ENCODE peak calls at places on chromosome X, in four cellular contexts. One of them, this sample, is unnamed.

GRCh38 chrX:154436597-154437397 is at the start of gene GDI1:
- DNase-seq in stomach: peak
- DNase-seq in GM06990: peak
- DNase-seq in endothelial cell: peak
- DNase-seq in this sample: peak

GRCh38 chrX:130746709-130747347 is 156.2 kb downstream of the ENOX2 start:
- DNase-seq in stomach: no peak
- DNase-seq in GM06990: no peak
- DNase-seq in endothelial cell: no peak
- DNase-seq in this sample: no peak

GRCh38 chrX:153612413-153612812 is 13.5 kb upstream of the CCNQ start:
- DNase-seq in stomach: no peak
- DNase-seq in GM06990: no peak
- DNase-seq in endothelial cell: no peak
- DNase-seq in this sample: no peak

GRCh38 chrX:153599192-153600031 is 473 bp upstream of the CCNQ start:
- DNase-seq in stomach: peak
- DNase-seq in GM06990: peak
- DNase-seq in endothelial cell: peak
- DNase-seq in this sample: peak

GRCh38 chrX:55487143-55487542 is 2.5 kb downstream of the USP51 start:
- DNase-seq in stomach: no peak
- DNase-seq in GM06990: no peak
- DNase-seq in endothelial cell: no peak
- DNase-seq in this sample: no peak

GRCh38 chrX:78452356-78452755 is 124.9 kb upstream of the CYSLTR1 start:
- DNase-seq in stomach: no peak
- DNase-seq in GM06990: no peak
- DNase-seq in endothelial cell: no peak
- DNase-seq in this sample: no peak

GRCh38 chrX:109840585-109840984 is 107.5 kb upstream of the ACSL4 start:
- DNase-seq in stomach: no peak
- DNase-seq in GM06990: no peak
- DNase-seq in endothelial cell: no peak
- DNase-seq in this sample: no peak

GRCh38 chrX:151871244-151871643 is 41.4 kb upstream of the MAGEA4 start:
- DNase-seq in stomach: no peak
- DNase-seq in GM06990: no peak
- DNase-seq in endothelial cell: no peak
- DNase-seq in this sample: no peak

GRCh38 chrX:3177851-3178250 is 136.6 kb downstream of the ARSF start:
- DNase-seq in stomach: no peak
- DNase-seq in GM06990: no peak
- DNase-seq in endothelial cell: no peak
- DNase-seq in this sample: no peak

GRCh38 chrX:98057176-98057575 is 1173.5 kb downstream of the RPA4 start:
- DNase-seq in stomach: no peak
- DNase-seq in GM06990: no peak
- DNase-seq in endothelial cell: no peak
- DNase-seq in this sample: no peak

GRCh38 chrX:25442501-25442900 is 426.7 kb upstream of the ARX start:
- DNase-seq in stomach: no peak
- DNase-seq in GM06990: no peak
- DNase-seq in endothelial cell: no peak
- DNase-seq in this sample: no peak

GRCh38 chrX:11261260-11261659 is 32.0 kb upstream of the AMELX start:
- DNase-seq in stomach: no peak
- DNase-seq in GM06990: no peak
- DNase-seq in endothelial cell: no peak
- DNase-seq in this sample: no peak

GRCh38 chrX:20066968-20067708 is 49.6 kb downstream of the MAP7D2 start:
- DNase-seq in stomach: no peak
- DNase-seq in GM06990: no peak
- DNase-seq in endothelial cell: peak
- DNase-seq in this sample: peak

GRCh38 chrX:20060961-20061868 is 55.5 kb downstream of the MAP7D2 start:
- DNase-seq in stomach: no peak
- DNase-seq in GM06990: peak
- DNase-seq in endothelial cell: no peak
- DNase-seq in this sample: no peak

GRCh38 chrX:20061869-20062254 is 54.8 kb downstream of the MAP7D2 start:
- DNase-seq in stomach: no peak
- DNase-seq in GM06990: no peak
- DNase-seq in endothelial cell: no peak
- DNase-seq in this sample: no peak

GRCh38 chrX:20063153-20063552 is 53.6 kb downstream of the MAP7D2 start:
- DNase-seq in stomach: no peak
- DNase-seq in GM06990: no peak
- DNase-seq in endothelial cell: no peak
- DNase-seq in this sample: no peak

DNA sequence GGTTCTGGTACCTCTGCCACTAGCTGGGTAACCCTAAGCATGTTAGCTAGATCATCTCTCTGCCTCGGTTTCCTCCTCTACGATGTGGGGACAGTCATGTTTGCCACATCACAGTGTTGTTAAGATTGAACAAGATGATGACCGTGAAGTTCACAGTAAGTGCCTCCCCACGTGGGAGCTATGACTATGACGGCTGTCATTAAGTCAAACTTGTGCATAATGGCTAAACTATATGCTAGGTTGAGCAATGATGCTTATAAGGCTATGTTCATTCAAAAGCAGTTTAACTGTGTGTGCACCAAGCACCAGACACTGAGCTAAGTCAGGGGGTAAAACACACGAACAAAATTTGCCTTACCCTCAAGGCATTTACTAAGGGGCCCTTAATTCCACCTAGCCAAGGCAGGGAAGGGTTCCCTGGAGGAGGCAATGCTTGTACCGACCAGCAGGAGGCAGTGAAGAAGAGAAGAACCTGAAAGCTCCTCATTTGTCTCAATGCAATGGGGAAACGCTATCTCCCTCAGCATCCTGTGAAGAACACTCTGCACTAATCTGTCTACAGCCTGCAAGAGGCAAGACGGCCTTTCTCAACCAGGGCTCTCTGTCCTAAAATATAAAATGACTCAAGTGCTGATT is 52.9 kb downstream of the MAP7D2 start:
- DNase-seq in stomach: no peak
- DNase-seq in GM06990: no peak
- DNase-seq in endothelial cell: no peak
- DNase-seq in this sample: no peak
- TF ChIP-seq CTCF in stomach: no peak
- TF ChIP-seq CTCF in GM06990: peak
- TF ChIP-seq CTCF in endothelial cell: peak
- TF ChIP-seq CTCF in this sample: peak

GRCh38 chrX:35104626-35105025 is 162.0 kb downstream of the FAM47B start:
- DNase-seq in stomach: no peak
- DNase-seq in GM06990: no peak
- DNase-seq in endothelial cell: no peak
- DNase-seq in this sample: no peak
- TF ChIP-seq CTCF in stomach: no peak
- TF ChIP-seq CTCF in GM06990: no peak
- TF ChIP-seq CTCF in endothelial cell: no peak
- TF ChIP-seq CTCF in this sample: no peak

GRCh38 chrX:84907324-84907946 is 96.2 kb upstream of the APOOL start:
- DNase-seq in stomach: no peak
- DNase-seq in GM06990: no peak
- DNase-seq in endothelial cell: no peak
- DNase-seq in this sample: no peak
- TF ChIP-seq CTCF in stomach: no peak
- TF ChIP-seq CTCF in GM06990: no peak
- TF ChIP-seq CTCF in endothelial cell: peak
- TF ChIP-seq CTCF in this sample: no peak

GRCh38 chrX:135927897-135928296 is 34.4 kb downstream of the SAGE1 start:
- DNase-seq in stomach: no peak
- DNase-seq in GM06990: no peak
- DNase-seq in endothelial cell: no peak
- DNase-seq in this sample: no peak

DNA sequence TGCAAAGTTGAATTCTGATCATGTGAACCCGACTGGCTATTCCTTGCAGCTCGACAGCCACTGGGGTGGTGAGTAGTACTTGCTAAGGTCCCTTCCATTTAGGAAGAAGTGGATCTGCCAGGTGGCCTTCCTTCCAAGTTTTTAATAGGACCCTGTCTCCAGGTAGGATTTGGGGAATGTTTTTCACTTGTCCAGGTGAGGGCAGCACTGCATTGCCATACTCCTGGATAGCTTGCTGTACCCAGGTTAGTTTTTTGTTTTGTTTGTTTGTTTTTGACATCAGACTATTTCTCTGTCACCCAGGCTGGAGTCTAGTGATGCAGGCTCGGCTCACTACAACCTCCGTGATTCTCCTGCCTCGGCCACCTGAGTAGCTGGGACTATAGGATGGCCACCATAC is 29.8 kb downstream of the SAGE1 start:
- DNase-seq in stomach: no peak
- DNase-seq in GM06990: no peak
- DNase-seq in endothelial cell: no peak
- DNase-seq in this sample: no peak
- TF ChIP-seq CTCF in stomach: no peak
- TF ChIP-seq CTCF in GM06990: peak
- TF ChIP-seq CTCF in endothelial cell: no peak
- TF ChIP-seq CTCF in this sample: peak

GRCh38 chrX:39438603-39439602 is 637.6 kb downstream of the MID1IP1 start:
- DNase-seq in stomach: no peak
- DNase-seq in GM06990: no peak
- DNase-seq in endothelial cell: peak
- DNase-seq in this sample: no peak
- TF ChIP-seq CTCF in stomach: no peak
- TF ChIP-seq CTCF in GM06990: no peak
- TF ChIP-seq CTCF in endothelial cell: no peak
- TF ChIP-seq CTCF in this sample: peak

This sample was measured in GM13977.